ENCODE peak calls at places on chromosomes 11 and 22, in seven cellular contexts. One of them, this sample, is unnamed.

GRCh38 chr11:47672283-47672730 is 29.9 kb upstream of the MTCH2 start:
- DNase-seq in HCT116: no peak
- DNase-seq in body of pancreas: no peak
- DNase-seq in transverse colon: no peak
- DNase-seq in lower leg skin: no peak
- DNase-seq in IMR-90: peak
- DNase-seq in Peyer's patch: no peak
- DNase-seq in this sample: peak

GRCh38 chr11:118216621-118217526 is 7.9 kb downstream of the JAML start:
- DNase-seq in IMR-90: no peak
- DNase-seq in body of pancreas: no peak
- DNase-seq in transverse colon: no peak
- DNase-seq in lower leg skin: no peak
- DNase-seq in Peyer's patch: no peak
- DNase-seq in HCT116: no peak
- DNase-seq in this sample: peak

GRCh38 chr22:46113110-46113909 is 37.0 kb upstream of the PPARA start:
- DNase-seq in IMR-90: no peak
- DNase-seq in Peyer's patch: no peak
- DNase-seq in HCT116: no peak
- DNase-seq in body of pancreas: no peak
- DNase-seq in transverse colon: no peak
- DNase-seq in lower leg skin: no peak
- DNase-seq in this sample: no peak

GRCh38 chr22:21606775-21607174 is 23.0 kb downstream of the YDJC start:
- DNase-seq in Peyer's patch: no peak
- DNase-seq in HCT116: no peak
- DNase-seq in IMR-90: no peak
- DNase-seq in lower leg skin: no peak
- DNase-seq in transverse colon: no peak
- DNase-seq in body of pancreas: no peak
- DNase-seq in this sample: no peak

GRCh38 chr22:33110562-33111163 is 52.5 kb upstream of the SYN3 start:
- DNase-seq in body of pancreas: no peak
- DNase-seq in IMR-90: no peak
- DNase-seq in Peyer's patch: no peak
- DNase-seq in transverse colon: no peak
- DNase-seq in lower leg skin: no peak
- DNase-seq in HCT116: no peak
- DNase-seq in this sample: no peak

GRCh38 chr11:35491231-35491871 is 34.1 kb downstream of the PAMR1 start:
- DNase-seq in body of pancreas: no peak
- DNase-seq in IMR-90: peak
- DNase-seq in HCT116: no peak
- DNase-seq in lower leg skin: no peak
- DNase-seq in Peyer's patch: no peak
- DNase-seq in transverse colon: no peak
- DNase-seq in this sample: no peak

GRCh38 chr11:124784051-124784450 is 16.2 kb downstream of the MSANTD2 start:
- DNase-seq in lower leg skin: no peak
- DNase-seq in body of pancreas: no peak
- DNase-seq in HCT116: no peak
- DNase-seq in transverse colon: no peak
- DNase-seq in Peyer's patch: no peak
- DNase-seq in IMR-90: no peak
- DNase-seq in this sample: no peak

GRCh38 chr11:47186937-47187681 is 875 bp upstream of the PACSIN3 start:
- DNase-seq in HCT116: no peak
- DNase-seq in IMR-90: peak
- DNase-seq in transverse colon: peak
- DNase-seq in lower leg skin: no peak
- DNase-seq in Peyer's patch: peak
- DNase-seq in body of pancreas: peak
- DNase-seq in this sample: peak

GRCh38 chr22:37927129-37927936 is 21.2 kb downstream of the MICALL1 start:
- DNase-seq in transverse colon: no peak
- DNase-seq in lower leg skin: no peak
- DNase-seq in body of pancreas: peak
- DNase-seq in HCT116: no peak
- DNase-seq in Peyer's patch: no peak
- DNase-seq in IMR-90: no peak
- DNase-seq in this sample: no peak

GRCh38 chr11:68843703-68844312 is 2.1 kb upstream of the CPT1A start:
- DNase-seq in Peyer's patch: peak
- DNase-seq in transverse colon: peak
- DNase-seq in lower leg skin: peak
- DNase-seq in body of pancreas: peak
- DNase-seq in IMR-90: no peak
- DNase-seq in HCT116: peak
- DNase-seq in this sample: peak

DNA sequence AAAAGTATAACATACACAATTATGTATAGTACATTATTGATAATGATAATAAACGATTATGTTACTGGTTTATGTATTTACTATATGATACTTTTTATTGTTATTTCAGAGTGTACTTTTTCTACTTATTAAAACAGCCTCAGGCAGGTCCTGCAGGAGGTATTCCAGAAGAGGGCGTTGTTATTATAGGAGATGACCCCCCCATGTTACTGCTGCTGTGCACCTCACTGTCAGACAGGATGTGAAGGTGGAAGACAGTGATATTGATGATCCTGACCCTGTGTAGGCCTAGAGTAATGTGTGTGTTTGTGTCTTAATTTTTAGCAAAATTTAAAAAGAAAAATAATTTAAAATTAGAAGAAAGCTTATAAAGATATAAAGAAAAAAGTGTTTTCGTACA is 57.6 kb downstream of the REXO2 start:
- DNase-seq in body of pancreas: no peak
- DNase-seq in IMR-90: no peak
- DNase-seq in HCT116: no peak
- DNase-seq in Peyer's patch: no peak
- DNase-seq in transverse colon: no peak
- DNase-seq in lower leg skin: no peak
- DNase-seq in this sample: peak
- TF ChIP-seq CTCF in body of pancreas: no peak
- TF ChIP-seq CTCF in IMR-90: no peak
- TF ChIP-seq CTCF in HCT116: no peak
- TF ChIP-seq CTCF in Peyer's patch: peak
- TF ChIP-seq CTCF in transverse colon: no peak
- TF ChIP-seq CTCF in lower leg skin: no peak
- TF ChIP-seq CTCF in this sample: peak

GRCh38 chr11:33701302-33701701 is 676 bp upstream of the C11orf91 start:
- DNase-seq in transverse colon: no peak
- DNase-seq in Peyer's patch: no peak
- DNase-seq in IMR-90: peak
- DNase-seq in HCT116: no peak
- DNase-seq in body of pancreas: no peak
- DNase-seq in lower leg skin: no peak
- DNase-seq in this sample: peak

GRCh38 chr11:33703771-33704170 is 3.1 kb upstream of the C11orf91 start:
- DNase-seq in lower leg skin: no peak
- DNase-seq in transverse colon: no peak
- DNase-seq in body of pancreas: no peak
- DNase-seq in IMR-90: peak
- DNase-seq in HCT116: no peak
- DNase-seq in Peyer's patch: peak
- DNase-seq in this sample: no peak

GRCh38 chr11:33704240-33705002 is 3.8 kb upstream of the C11orf91 start:
- DNase-seq in HCT116: no peak
- DNase-seq in lower leg skin: no peak
- DNase-seq in Peyer's patch: no peak
- DNase-seq in IMR-90: no peak
- DNase-seq in body of pancreas: no peak
- DNase-seq in transverse colon: no peak
- DNase-seq in this sample: no peak

GRCh38 chr11:33701831-33702230 is 1.2 kb upstream of the C11orf91 start:
- DNase-seq in IMR-90: peak
- DNase-seq in body of pancreas: peak
- DNase-seq in transverse colon: no peak
- DNase-seq in lower leg skin: no peak
- DNase-seq in Peyer's patch: no peak
- DNase-seq in HCT116: no peak
- DNase-seq in this sample: no peak

GRCh38 chr11:33703234-33703633 is 2.6 kb upstream of the C11orf91 start:
- DNase-seq in HCT116: no peak
- DNase-seq in lower leg skin: no peak
- DNase-seq in IMR-90: no peak
- DNase-seq in transverse colon: no peak
- DNase-seq in Peyer's patch: no peak
- DNase-seq in body of pancreas: no peak
- DNase-seq in this sample: no peak
- TF ChIP-seq POLR2A in HCT116: no peak
- TF ChIP-seq POLR2A in lower leg skin: no peak
- TF ChIP-seq POLR2A in IMR-90: no peak
- TF ChIP-seq POLR2A in transverse colon: peak
- TF ChIP-seq POLR2A in Peyer's patch: no peak
- TF ChIP-seq POLR2A in body of pancreas: no peak
- TF ChIP-seq POLR2A in this sample: no peak

GRCh38 chr11:8328848-8329330 is 65.2 kb upstream of the LMO1 start:
- DNase-seq in transverse colon: peak
- DNase-seq in Peyer's patch: peak
- DNase-seq in IMR-90: peak
- DNase-seq in body of pancreas: peak
- DNase-seq in lower leg skin: peak
- DNase-seq in HCT116: peak
- DNase-seq in this sample: peak
- H3K4me3 ChIP-seq in transverse colon: no peak
- H3K4me3 ChIP-seq in Peyer's patch: no peak
- H3K4me3 ChIP-seq in IMR-90: no peak
- H3K4me3 ChIP-seq in body of pancreas: no peak
- H3K4me3 ChIP-seq in lower leg skin: no peak
- H3K4me3 ChIP-seq in HCT116: peak
- H3K4me3 ChIP-seq in this sample: no peak

GRCh38 chr11:114025329-114025907 is 34.1 kb upstream of the ZBTB16 start:
- DNase-seq in body of pancreas: no peak
- DNase-seq in HCT116: no peak
- DNase-seq in lower leg skin: no peak
- DNase-seq in Peyer's patch: no peak
- DNase-seq in IMR-90: no peak
- DNase-seq in transverse colon: no peak
- DNase-seq in this sample: no peak

GRCh38 chr11:114031599-114032320 is 27.8 kb upstream of the ZBTB16 start:
- DNase-seq in body of pancreas: no peak
- DNase-seq in lower leg skin: no peak
- DNase-seq in IMR-90: no peak
- DNase-seq in transverse colon: no peak
- DNase-seq in Peyer's patch: no peak
- DNase-seq in HCT116: no peak
- DNase-seq in this sample: no peak

GRCh38 chr11:114027941-114028340 is 31.6 kb upstream of the ZBTB16 start:
- DNase-seq in IMR-90: no peak
- DNase-seq in lower leg skin: no peak
- DNase-seq in transverse colon: no peak
- DNase-seq in Peyer's patch: no peak
- DNase-seq in body of pancreas: no peak
- DNase-seq in HCT116: no peak
- DNase-seq in this sample: no peak

GRCh38 chr11:114027396-114027795 is 32.1 kb upstream of the ZBTB16 start:
- DNase-seq in lower leg skin: no peak
- DNase-seq in IMR-90: no peak
- DNase-seq in HCT116: no peak
- DNase-seq in Peyer's patch: no peak
- DNase-seq in transverse colon: no peak
- DNase-seq in body of pancreas: no peak
- DNase-seq in this sample: no peak

DNA sequence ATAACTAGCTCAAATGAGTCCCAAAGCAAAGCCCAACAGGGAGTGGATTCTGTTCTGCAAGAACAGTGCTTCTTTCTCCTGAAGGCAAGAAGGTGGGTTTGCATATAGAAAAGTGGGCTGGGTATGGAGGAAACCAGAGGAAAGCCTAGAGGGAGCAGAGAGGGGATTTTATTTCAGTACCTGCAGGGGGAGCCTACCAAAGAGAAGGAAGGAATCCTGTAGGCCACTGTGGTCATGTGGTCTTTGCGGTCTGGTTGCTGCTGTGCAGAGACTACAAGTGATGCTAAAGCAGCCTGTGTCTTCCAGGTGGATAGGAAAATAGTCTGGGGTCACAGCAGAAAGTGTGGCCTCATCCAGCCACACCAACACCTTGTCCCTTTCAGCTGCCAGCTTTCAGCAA is 33.2 kb upstream of the ZBTB16 start:
- DNase-seq in transverse colon: no peak
- DNase-seq in Peyer's patch: peak
- DNase-seq in HCT116: no peak
- DNase-seq in lower leg skin: no peak
- DNase-seq in IMR-90: no peak
- DNase-seq in body of pancreas: peak
- DNase-seq in this sample: peak
- TF ChIP-seq CTCF in transverse colon: no peak
- TF ChIP-seq CTCF in Peyer's patch: peak
- TF ChIP-seq CTCF in HCT116: peak
- TF ChIP-seq CTCF in lower leg skin: no peak
- TF ChIP-seq CTCF in IMR-90: no peak
- TF ChIP-seq CTCF in body of pancreas: no peak
- TF ChIP-seq CTCF in this sample: peak

GRCh38 chr22:36775966-36776669 is at the start of gene IFT27:
- DNase-seq in IMR-90: peak
- DNase-seq in transverse colon: peak
- DNase-seq in body of pancreas: peak
- DNase-seq in HCT116: peak
- DNase-seq in lower leg skin: peak
- DNase-seq in Peyer's patch: peak
- DNase-seq in this sample: peak
- TF ChIP-seq POLR2A in IMR-90: peak
- TF ChIP-seq POLR2A in transverse colon: peak
- TF ChIP-seq POLR2A in body of pancreas: peak
- TF ChIP-seq POLR2A in HCT116: peak
- TF ChIP-seq POLR2A in lower leg skin: no peak
- TF ChIP-seq POLR2A in Peyer's patch: no peak
- TF ChIP-seq POLR2A in this sample: no peak

GRCh38 chr11:66414120-66414934 is 6.5 kb upstream of the NPAS4 start:
- DNase-seq in body of pancreas: no peak
- DNase-seq in Peyer's patch: no peak
- DNase-seq in lower leg skin: no peak
- DNase-seq in IMR-90: no peak
- DNase-seq in HCT116: no peak
- DNase-seq in transverse colon: no peak
- DNase-seq in this sample: no peak
- H3K4me3 ChIP-seq in body of pancreas: no peak
- H3K4me3 ChIP-seq in Peyer's patch: no peak
- H3K4me3 ChIP-seq in lower leg skin: no peak
- H3K4me3 ChIP-seq in IMR-90: no peak
- H3K4me3 ChIP-seq in HCT116: no peak
- H3K4me3 ChIP-seq in transverse colon: no peak
- H3K4me3 ChIP-seq in this sample: no peak

GRCh38 chr22:31085493-31085824 is 4.3 kb downstream of the SMTN start:
- DNase-seq in lower leg skin: peak
- DNase-seq in transverse colon: peak
- DNase-seq in body of pancreas: peak
- DNase-seq in Peyer's patch: no peak
- DNase-seq in IMR-90: no peak
- DNase-seq in HCT116: no peak
- DNase-seq in this sample: peak
- TF ChIP-seq CTCF in lower leg skin: no peak
- TF ChIP-seq CTCF in transverse colon: peak
- TF ChIP-seq CTCF in body of pancreas: no peak
- TF ChIP-seq CTCF in Peyer's patch: no peak
- TF ChIP-seq CTCF in IMR-90: no peak
- TF ChIP-seq CTCF in HCT116: no peak
- TF ChIP-seq CTCF in this sample: no peak